ENCODE peak calls at places on chromosome 6, in six cellular contexts. H is BE2C, X is bronchial epithelial cell, D is heart left ventricle, N is breast epithelium, E is A549. A is an unnamed sample.

GRCh38 chr6:149318581-149319286 is 1.2 kb downstream of the TAB2 start:
- DNase-seq in E (no peak), D (no peak), H (no peak), X (no peak), N (no peak), A (peak; percentile 27)

GRCh38 chr6:109869398-109870165 is 108.5 kb upstream of the GPR6 start:
- DNase-seq in D (no peak), N (no peak), X (no peak), E (no peak), H (no peak), A (no peak)

GRCh38 chr6:41531016-41531415 is 15.2 kb upstream of the FOXP4 start:
- DNase-seq in N (no peak), D (no peak), H (no peak), X (no peak), E (no peak), A (no peak)

GRCh38 chr6:104943781-104944180 is 13.1 kb upstream of the LIN28B start:
- DNase-seq in H (peak; percentile 47), X (peak; percentile 29), E (no peak), N (no peak), D (no peak), A (peak; percentile 26)

GRCh38 chr6:105424177-105424783 is 21.4 kb upstream of the PREP start:
- DNase-seq in D (no peak), H (peak; percentile 52), N (peak; percentile 31), X (peak; percentile 60), E (peak; percentile 31), A (peak; percentile 76)

GRCh38 chr6:104750449-104750848 is 109.3 kb downstream of the HACE1 start:
- DNase-seq in X (no peak), N (no peak), D (no peak), H (no peak), E (no peak), A (no peak)

GRCh38 chr6:87095056-87095527 is at the start of gene CGA:
- DNase-seq in E (no peak), X (no peak), D (no peak), N (no peak), H (no peak), A (no peak)

GRCh38 chr6:154482858-154483257 is 27.6 kb downstream of the CNKSR3 start:
- DNase-seq in E (no peak), D (no peak), X (no peak), N (no peak), H (no peak), A (no peak)

GRCh38 chr6:108737594-108738546 is 110.4 kb upstream of the ARMC2 start:
- DNase-seq in X (peak; percentile 100), N (no peak), H (peak; percentile 29), D (no peak), E (peak; percentile 43), A (peak; percentile 85)

GRCh38 chr6:134235937-134236751 is 81.8 kb downstream of the SGK1 start:
- DNase-seq in N (no peak), D (no peak), E (no peak), H (no peak), X (peak; percentile 90), A (peak; percentile 79)

GRCh38 chr6:71808865-71809264 is 77.5 kb upstream of the RIMS1 start:
- DNase-seq in D (no peak), X (no peak), N (no peak), H (no peak), E (no peak), A (no peak)

DNA sequence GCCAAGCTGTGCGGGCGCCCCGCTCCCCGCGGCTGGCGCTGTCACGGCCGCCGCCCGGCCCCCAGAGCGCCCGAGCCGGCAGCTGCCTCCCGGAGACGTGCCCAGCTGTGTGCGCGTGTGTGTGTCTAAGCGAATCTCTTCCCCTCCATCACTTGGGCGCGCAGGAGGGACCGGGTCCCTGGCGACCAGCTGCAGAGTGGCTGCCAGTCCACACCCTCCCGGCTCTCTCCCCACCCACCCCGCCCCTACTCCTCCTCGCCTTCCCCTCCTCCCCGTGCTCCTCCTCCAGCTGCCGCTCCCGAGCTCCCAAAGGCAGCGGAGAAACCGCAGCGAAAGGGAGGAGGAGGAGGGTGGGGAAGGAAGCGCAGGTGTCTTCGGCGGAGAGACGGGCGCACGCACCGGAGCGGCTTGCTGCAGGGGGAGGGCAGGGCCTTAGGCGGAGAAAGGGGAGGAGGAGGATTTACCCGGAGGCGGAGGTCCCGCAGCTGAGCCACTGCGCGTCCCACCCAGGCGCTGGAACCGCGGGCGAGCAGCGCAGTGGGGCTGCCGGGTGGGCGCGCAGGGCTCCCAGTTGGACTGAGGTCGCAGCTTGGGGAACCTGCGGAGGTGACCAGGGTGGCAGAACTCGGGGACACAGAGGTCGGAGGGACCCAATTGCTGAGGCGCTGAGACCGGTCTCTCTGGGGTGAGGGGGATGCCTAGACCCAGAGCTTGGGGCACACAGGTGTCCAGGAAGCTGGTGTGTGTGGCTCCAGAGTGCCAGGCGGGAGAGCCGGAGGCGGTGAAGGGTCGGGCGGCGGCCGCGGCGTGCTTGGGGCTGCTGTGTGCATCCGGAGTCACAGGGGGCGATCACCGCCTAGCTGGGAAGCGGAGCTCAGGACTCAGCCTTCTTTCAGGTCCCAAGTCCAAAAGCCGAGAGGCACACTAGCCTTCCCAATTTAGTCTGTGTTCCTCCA is at the start of gene HS3ST5:
- DNase-seq in X (no peak), N (no peak), D (peak; percentile 26), H (peak; percentile 90), E (peak; percentile 17), A (no peak)
- TF ChIP-seq CTCF in X (no peak), N (no peak), D (no peak), H (peak; percentile 61), E (peak; percentile 19), A (peak; percentile 54)

DNA sequence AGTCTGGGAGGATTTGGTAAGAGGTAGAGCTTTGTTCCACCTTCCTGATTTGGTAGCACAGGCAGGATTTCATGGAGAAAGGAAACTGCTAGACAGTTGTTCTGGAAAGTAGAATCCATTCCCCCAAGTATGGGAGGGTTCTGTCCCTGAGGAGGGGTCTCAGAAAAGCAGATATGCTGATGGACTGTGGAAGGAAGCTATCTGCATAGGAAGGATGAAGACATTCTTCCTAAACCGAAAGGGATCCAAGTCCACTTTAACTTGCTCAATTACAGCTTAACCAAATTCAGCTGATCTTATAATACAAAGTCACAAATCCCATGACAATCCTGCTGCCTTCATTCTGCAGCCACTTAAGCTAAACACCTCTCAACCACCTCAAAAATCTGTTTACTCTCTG is 2.6 kb downstream of the MAN1A1 start:
- DNase-seq in N (no peak), X (no peak), E (no peak), H (no peak), D (no peak), A (no peak)
- H3K4me3 ChIP-seq in N (peak overlapping the region; percentile 84), X (no peak overlapping the region), E (no peak overlapping the region), H (peak overlapping the region; percentile 89), D (no peak overlapping the region), A (peak overlapping the region; percentile 92)

GRCh38 chr6:43572015-43572414 is 3.8 kb downstream of the XPO5 start:
- DNase-seq in E (no peak), N (no peak), D (no peak), X (no peak), H (no peak), A (no peak)

GRCh38 chr6:43578748-43579147 is 2.8 kb downstream of the POLH start:
- DNase-seq in H (no peak), E (no peak), D (no peak), X (peak; percentile 3), N (no peak), A (no peak)

GRCh38 chr6:43579171-43579570 is 3.2 kb downstream of the POLH start:
- DNase-seq in X (peak; percentile 17), E (no peak), N (no peak), H (no peak), D (no peak), A (no peak)

GRCh38 chr6:43575105-43575771 is 600 bp downstream of the XPO5 start:
- DNase-seq in N (no peak), E (peak; percentile 21), H (peak; percentile 54), X (peak; percentile 15), D (no peak), A (peak; percentile 28)

GRCh38 chr6:43575772-43576551 is at the start of the genes POLH and XPO5:
- DNase-seq in E (peak; percentile 72), D (peak; percentile 94), N (peak; percentile 86), H (peak; percentile 96), X (peak; percentile 85), A (peak; percentile 92)
- TF ChIP-seq CTCF in E (no peak), D (peak; percentile 29), N (peak; percentile 13), H (peak; percentile 45), X (peak; percentile 40), A (peak; percentile 8)

GRCh38 chr6:28758046-28758817 is 165.6 kb downstream of the TRIM27 start:
- DNase-seq in N (no peak), E (peak; percentile 25), X (peak; percentile 60), H (peak; percentile 74), D (no peak), A (peak; percentile 62)

GRCh38 chr6:28764014-28764723 is 159.6 kb downstream of the TRIM27 start:
- DNase-seq in X (no peak), H (peak; percentile 52), E (no peak), D (no peak), N (no peak), A (no peak)

GRCh38 chr6:28757429-28758045 is 166.2 kb downstream of the TRIM27 start:
- DNase-seq in N (no peak), X (no peak), E (no peak), H (peak; percentile 44), D (no peak), A (no peak)

GRCh38 chr6:28756555-28756918 is 167.2 kb downstream of the TRIM27 start:
- DNase-seq in N (no peak), X (no peak), H (no peak), E (no peak), D (no peak), A (no peak)

DNA sequence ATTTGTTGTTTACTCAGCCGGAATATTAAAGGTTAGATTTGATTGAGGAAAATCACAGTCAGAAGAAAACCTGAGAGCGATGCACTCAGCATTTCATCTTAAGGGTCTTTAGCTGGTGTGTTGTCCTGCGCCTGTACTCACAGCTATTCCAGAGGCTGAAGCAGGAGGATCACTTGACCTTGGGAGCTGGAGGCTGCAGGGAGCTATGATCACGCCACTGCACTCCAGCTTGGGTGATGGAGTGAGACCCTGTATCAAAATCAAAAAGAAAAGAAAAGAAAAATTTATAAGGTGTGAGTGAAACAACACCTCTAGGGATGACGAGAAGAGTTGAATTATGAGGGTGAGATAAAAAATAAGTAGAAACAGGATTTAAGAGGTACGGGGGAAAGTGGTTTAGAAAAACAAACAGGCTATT is 165.0 kb downstream of the TRIM27 start:
- DNase-seq in D (no peak), H (no peak), E (no peak), X (no peak), N (no peak), A (no peak)
- H3K4me3 ChIP-seq in D (no peak overlapping the region), H (peak overlapping the region; percentile 64), E (peak overlapping the region; percentile 60), X (no peak overlapping the region), N (no peak overlapping the region), A (no peak overlapping the region)

A was measured in astrocyte of the spinal cord.